ENCODE peak calls at places on chromosomes 13 and 19, in four cellular contexts. I is type B pancreatic cell, P is amniotic stem cell, S is activated gamma-delta T cell treated with Interleukin-2 at 50 U/mL for 16 hours. N is an unnamed sample.

GRCh38 chr19:16671652-16672274 is 10.8 kb downstream of the TMEM38A start:
- DNase-seq in S (no peak), I (no peak), P (no peak), N (no peak)

GRCh38 chr13:33353210-33353609 is 67.7 kb upstream of the STARD13 start:
- DNase-seq in I (no peak), S (no peak), P (no peak), N (no peak)

GRCh38 chr19:35055715-35056179 is 14.2 kb downstream of the HPN start:
- DNase-seq in P (no peak), S (no peak), I (no peak), N (no peak)

GRCh38 chr19:10402441-10403038 is 802 bp downstream of the CDC37 start:
- DNase-seq in S (no peak), P (no peak), I (no peak), N (no peak)

GRCh38 chr13:48216204-48216711 is 16.7 kb upstream of the ITM2B start:
- DNase-seq in P (no peak), S (no peak), I (no peak), N (no peak)

GRCh38 chr19:46225558-46226004 is 4.0 kb upstream of the IGFL1 start:
- DNase-seq in P (no peak), I (no peak), S (no peak), N (no peak)

GRCh38 chr19:36418287-36419001 is at the start of gene ZFP82:
- DNase-seq in S (peak), P (no peak), I (peak), N (no peak)

GRCh38 chr13:112179995-112180394 is 113.0 kb downstream of the SOX1 start:
- DNase-seq in I (no peak), S (no peak), P (no peak), N (no peak)

GRCh38 chr19:42113641-42114348 is 18.5 kb downstream of the POU2F2 start:
- DNase-seq in S (no peak), I (no peak), P (peak), N (peak)

GRCh38 chr19:55379161-55379560 is 2.5 kb downstream of the TMEM190 start:
- DNase-seq in P (no peak), S (no peak), I (no peak), N (no peak)

GRCh38 chr13:77176350-77176749 is 149.4 kb upstream of the FBXL3 start:
- DNase-seq in I (no peak), P (peak), S (no peak), N (peak)

GRCh38 chr13:27857271-27857670 is 62.5 kb upstream of the PDX1 start:
- DNase-seq in I (no peak), P (no peak), S (no peak), N (no peak)

GRCh38 chr13:40552895-40553294 is 113.5 kb downstream of the FOXO1 start:
- DNase-seq in P (no peak), I (no peak), S (no peak), N (no peak)

GRCh38 chr13:91154954-91155353 is 192.5 kb upstream of the MIR17HG start:
- DNase-seq in S (no peak), I (no peak), P (no peak), N (no peak)